ENCODE peak calls at places on chromosomes 11 and 22, in four cellular contexts. S is WTC11, E is MM.1S, I is mucosa of descending colon. D is an unnamed sample.

GRCh38 chr11:533586-534196 is 1.7 kb downstream of the HRAS start:
- DNase-seq in S (peak), E (no peak), I (no peak), D (no peak)

GRCh38 chr11:111046291-111046690 is 199.2 kb upstream of the POU2AF2 start:
- DNase-seq in S (no peak), E (no peak), I (no peak), D (no peak)

GRCh38 chr11:32231909-32232493 is 141.1 kb downstream of the RCN1 start:
- DNase-seq in S (peak), E (peak), I (no peak), D (peak)

GRCh38 chr11:110075087-110075821 is 17.9 kb upstream of the ZC3H12C start:
- DNase-seq in S (no peak), E (no peak), I (no peak), D (no peak)

GRCh38 chr11:92482502-92482901 is 257.9 kb downstream of the FAT3 start:
- DNase-seq in S (no peak), E (no peak), I (no peak), D (no peak)

GRCh38 chr11:9095421-9095820 is 4.0 kb upstream of the SCUBE2 start:
- DNase-seq in S (peak), E (no peak), I (no peak), D (no peak)

GRCh38 chr11:112724194-112724790 is 236.9 kb upstream of the NCAM1 start:
- DNase-seq in S (no peak), E (no peak), I (no peak), D (no peak)

GRCh38 chr11:43392713-43393112 is 34.0 kb downstream of the TTC17 start:
- DNase-seq in S (no peak), E (no peak), I (no peak), D (no peak)

GRCh38 chr11:9231848-9232177 is 33.3 kb downstream of the DENND5A start:
- DNase-seq in S (no peak), E (peak), I (no peak), D (peak)

GRCh38 chr11:97956904-97957303 is 1063.8 kb upstream of the CNTN5 start:
- DNase-seq in S (no peak), E (no peak), I (no peak), D (no peak)

DNA sequence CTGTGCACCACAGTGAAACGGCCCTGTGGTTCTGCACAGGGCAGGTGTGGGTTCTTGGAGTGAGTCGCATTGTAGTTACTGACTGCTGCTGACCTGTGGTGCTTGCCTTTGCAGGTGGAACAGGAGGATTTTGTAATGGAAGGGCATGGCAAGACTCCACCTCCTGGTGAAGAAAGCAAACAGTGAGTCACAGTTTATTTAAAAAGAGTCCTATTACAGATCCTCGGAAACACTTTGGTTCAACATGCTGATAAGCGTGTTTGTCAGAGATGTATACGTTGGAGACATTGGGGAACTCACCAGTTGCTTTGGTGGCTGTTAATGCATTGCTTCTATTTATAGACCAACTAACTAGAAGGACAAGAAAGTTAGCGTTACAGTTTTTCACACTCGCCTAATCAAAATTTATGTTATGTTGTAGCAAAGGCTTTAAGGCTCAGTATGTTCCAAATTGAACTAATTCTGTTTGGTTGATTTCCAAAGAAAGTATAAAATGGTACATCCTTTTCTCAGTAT is 21.7 kb upstream of the TNRC6B start:
- DNase-seq in S (peak), E (peak), I (no peak), D (no peak)
- TF ChIP-seq CTCF in S (no peak), E (peak), I (no peak), D (no peak)

DNA sequence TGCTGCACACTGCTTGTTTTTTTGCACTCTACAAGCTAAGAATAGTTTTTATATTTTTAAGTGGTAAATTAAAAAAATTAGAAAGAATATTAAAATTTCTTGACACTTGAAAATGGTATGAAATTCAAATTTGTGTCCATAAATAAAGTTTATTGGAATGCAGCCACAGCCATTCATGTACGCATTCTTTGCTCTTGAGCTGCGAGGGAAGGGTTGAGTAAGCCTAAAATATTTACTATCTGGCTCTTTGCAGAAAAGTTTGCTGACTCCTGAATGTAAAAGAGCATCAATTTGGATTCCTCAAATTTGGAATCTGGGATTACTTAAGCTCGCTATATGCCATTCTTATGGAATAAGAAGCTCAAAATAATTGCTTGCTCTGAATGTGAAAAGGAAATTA is 3.4 kb upstream of the ADAMTS8 start:
- DNase-seq in S (no peak), E (no peak), I (no peak), D (no peak)
- TF ChIP-seq CTCF in S (no peak), E (no peak), I (no peak), D (peak)

GRCh38 chr22:19962909-19963806 is 21.5 kb upstream of the TXNRD2 start:
- DNase-seq in S (peak), E (no peak), I (peak), D (no peak)

GRCh38 chr22:19963863-19964642 is 22.4 kb upstream of the TXNRD2 start:
- DNase-seq in S (no peak), E (no peak), I (peak), D (no peak)

GRCh38 chr22:19961201-19961580 is 19.6 kb upstream of the TXNRD2 start:
- DNase-seq in S (no peak), E (no peak), I (peak), D (no peak)

GRCh38 chr22:19961868-19962245 is 20.2 kb upstream of the TXNRD2 start:
- DNase-seq in S (no peak), E (no peak), I (no peak), D (no peak)

DNA sequence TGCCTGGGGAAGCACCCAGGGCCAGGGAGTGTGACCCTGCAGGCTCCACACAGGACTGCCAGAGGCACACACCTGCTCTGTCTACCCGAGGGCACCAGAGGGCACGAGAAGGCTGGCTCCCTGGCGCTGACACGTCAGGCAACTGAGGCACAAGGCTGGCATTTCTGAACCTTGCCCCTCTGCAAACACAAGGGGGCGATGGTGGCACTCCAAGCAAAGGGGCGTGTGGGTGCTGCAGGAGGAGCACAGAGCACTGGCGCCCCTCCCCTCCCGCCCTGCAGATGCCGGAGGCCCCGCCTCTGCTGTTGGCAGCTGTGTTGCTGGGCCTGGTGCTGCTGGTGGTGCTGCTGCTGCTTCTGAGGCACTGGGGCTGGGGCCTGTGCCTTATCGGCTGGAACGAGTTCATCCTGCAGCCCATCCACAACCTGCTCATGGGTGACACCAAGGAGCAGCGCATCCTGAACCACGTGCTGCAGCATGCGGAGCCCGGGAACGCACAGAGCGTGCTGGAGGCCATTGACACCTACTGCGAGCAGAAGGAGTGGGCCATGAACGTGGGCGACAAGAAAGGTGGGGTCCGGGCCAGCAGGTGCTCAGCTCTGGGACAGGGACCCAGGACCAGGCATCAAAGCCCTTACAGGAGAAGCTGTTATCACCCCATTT is 20.8 kb upstream of the TXNRD2 start:
- DNase-seq in S (peak), E (peak), I (peak), D (peak)
- TF ChIP-seq CTCF in S (peak), E (peak), I (peak), D (peak)

DNA sequence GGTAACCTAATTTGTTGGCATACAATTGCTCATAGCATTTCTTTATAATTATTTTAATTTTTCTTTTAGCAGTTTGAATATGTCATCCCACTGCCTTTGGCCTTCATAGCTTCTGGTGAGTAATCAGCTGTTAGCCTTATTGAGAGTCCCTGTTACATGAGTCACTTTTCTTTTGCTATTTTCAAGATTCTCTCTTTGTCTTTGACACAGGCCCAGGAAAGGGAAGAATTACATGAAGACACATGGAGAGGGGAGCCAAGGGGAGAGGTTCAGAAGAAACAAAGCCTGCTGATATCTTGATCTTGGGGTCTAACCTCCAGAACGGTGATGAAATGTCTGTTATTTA is 418.2 kb downstream of the METTL15 start:
- DNase-seq in S (no peak), E (no peak), I (no peak), D (no peak)
- TF ChIP-seq CTCF in S (no peak), E (no peak), I (no peak), D (no peak)

GRCh38 chr22:36874731-36875130 is 13.9 kb downstream of the NCF4 start:
- DNase-seq in S (no peak), E (no peak), I (no peak), D (no peak)

GRCh38 chr22:36874309-36874696 is 13.5 kb downstream of the NCF4 start:
- DNase-seq in S (no peak), E (no peak), I (no peak), D (no peak)

GRCh38 chr22:36872866-36873498 is 12.2 kb downstream of the NCF4 start:
- DNase-seq in S (no peak), E (no peak), I (no peak), D (no peak)

GRCh38 chr22:36872084-36872483 is 11.3 kb downstream of the NCF4 start:
- DNase-seq in S (no peak), E (no peak), I (no peak), D (no peak)

GRCh38 chr22:36873614-36874308 is 13.0 kb downstream of the NCF4 start:
- DNase-seq in S (peak), E (peak), I (no peak), D (peak)
- TF ChIP-seq CTCF in S (no peak), E (peak), I (no peak), D (peak)

DNA sequence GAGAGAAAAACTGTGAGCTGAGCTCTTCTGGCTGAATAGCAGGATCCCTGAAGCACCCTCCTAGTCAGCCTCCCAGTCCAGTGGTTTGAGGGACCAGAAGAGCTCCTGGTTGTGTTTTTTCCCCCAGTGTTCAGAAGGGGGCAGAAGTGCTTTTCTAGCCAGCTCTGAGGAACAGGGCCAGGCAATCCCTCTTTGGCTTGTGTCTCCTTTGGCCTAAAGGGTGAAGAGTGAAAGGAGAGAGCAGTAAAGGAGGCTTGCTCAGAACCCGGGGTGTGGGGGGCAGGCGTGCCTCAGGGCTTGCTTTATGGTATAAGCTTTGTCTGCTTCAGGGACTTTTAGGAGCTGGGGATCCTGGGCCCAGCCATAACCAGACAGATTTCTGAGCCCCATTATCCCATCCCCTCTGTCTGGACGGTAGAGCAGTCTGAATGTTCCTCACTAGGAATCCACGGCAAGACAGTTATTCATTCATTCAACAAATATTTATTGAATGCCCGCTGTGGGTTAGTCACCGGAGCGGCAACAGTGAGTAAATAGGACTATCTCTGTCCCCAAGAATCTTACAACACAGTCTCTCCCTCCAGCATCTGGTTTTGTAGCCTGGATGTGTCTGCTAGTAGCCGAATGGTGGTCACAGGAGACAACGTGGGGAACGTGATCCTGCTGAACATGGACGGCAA is 14.5 kb downstream of the ACP2 start:
- DNase-seq in S (peak), E (no peak), I (no peak), D (no peak)
- TF ChIP-seq CTCF in S (no peak), E (no peak), I (no peak), D (peak)

GRCh38 chr11:22624742-22625447 is 728 bp downstream of the FANCF start:
- DNase-seq in S (peak), E (peak), I (peak), D (peak)
- TF ChIP-seq CTCF in S (no peak), E (peak), I (no peak), D (peak)

DNA sequence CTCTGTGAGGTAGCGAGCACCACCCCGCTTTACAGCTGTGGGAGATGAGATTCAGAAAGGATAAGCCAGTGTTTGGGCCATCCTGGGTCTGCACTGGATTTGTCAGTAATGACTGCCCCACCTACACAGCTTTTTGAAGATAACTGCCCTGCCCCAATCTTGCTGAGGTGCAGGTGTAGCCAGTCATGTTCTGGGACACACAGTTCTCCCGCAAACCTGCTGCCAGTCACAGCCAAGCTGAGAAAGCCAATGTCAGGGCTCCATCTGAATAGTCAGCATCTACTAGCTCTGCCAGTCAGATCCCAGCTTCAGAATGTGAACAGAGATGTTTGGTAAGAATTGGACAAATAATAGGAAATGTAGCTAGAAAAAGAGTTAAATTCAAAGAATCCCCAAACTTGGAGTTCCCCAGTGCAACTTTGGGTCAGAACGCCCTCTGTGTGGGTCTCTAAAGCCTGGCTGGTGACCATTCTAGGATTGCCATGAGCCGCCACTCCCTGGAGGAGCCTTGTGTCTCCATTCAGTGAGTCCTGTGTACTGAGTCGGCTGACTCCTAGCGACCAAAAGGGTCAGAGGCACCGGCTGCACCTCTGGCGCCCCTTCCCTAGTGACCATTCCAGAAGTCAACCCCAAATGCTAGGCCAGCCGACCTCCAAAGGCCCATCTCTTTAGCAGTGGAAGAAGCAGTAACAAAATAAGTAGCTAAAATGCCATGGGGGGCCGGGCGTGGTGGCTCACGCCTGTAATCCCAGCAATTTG is 2.4 kb upstream of the MB start:
- DNase-seq in S (no peak), E (no peak), I (no peak), D (no peak)
- TF ChIP-seq CTCF in S (no peak), E (no peak), I (no peak), D (no peak)

GRCh38 chr22:22395230-22395629 is 113.3 kb downstream of the ZNF280B start:
- DNase-seq in S (no peak), E (no peak), I (no peak), D (no peak)

GRCh38 chr22:22398530-22399327 is 109.8 kb downstream of the ZNF280B start:
- DNase-seq in S (no peak), E (no peak), I (no peak), D (no peak)

GRCh38 chr22:22397875-22398524 is 110.5 kb downstream of the ZNF280B start:
- DNase-seq in S (no peak), E (no peak), I (no peak), D (no peak)

GRCh38 chr22:22396741-22397291 is 111.7 kb downstream of the ZNF280B start:
- DNase-seq in S (no peak), E (no peak), I (no peak), D (no peak)

GRCh38 chr22:22397292-22397870 is 111.2 kb downstream of the ZNF280B start:
- DNase-seq in S (no peak), E (no peak), I (no peak), D (no peak)
- TF ChIP-seq CTCF in S (no peak), E (no peak), I (no peak), D (no peak)

D was measured in GM13977.